ENCODE peak calls at places on chromosomes 2 and 18, in five cellular contexts. T is HCT116, X is IMR-90, F is fibroblast of lung, P is A549. I is an unnamed sample.

GRCh38 chr2:28510184-28510583 is 14.3 kb downstream of the PLB1 start:
- DNase-seq in T (no peak), X (no peak), F (no peak), P (no peak), I (no peak)

GRCh38 chr18:39806519-39806918 is 2148.5 kb upstream of the PIK3C3 start:
- DNase-seq in T (no peak), X (no peak), F (peak), P (peak), I (no peak)

GRCh38 chr2:25303517-25304338 is 38.0 kb downstream of the DNMT3A start:
- DNase-seq in T (no peak), X (no peak), F (no peak), P (no peak), I (no peak)

GRCh38 chr2:49940616-49941015 is 786.3 kb upstream of the FSHR start:
- DNase-seq in T (no peak), X (no peak), F (no peak), P (no peak), I (no peak)

GRCh38 chr2:41925009-41925408 is 122.8 kb upstream of the PKDCC start:
- DNase-seq in T (no peak), X (no peak), F (peak), P (no peak), I (no peak)

GRCh38 chr2:172066394-172066863 is 18.9 kb upstream of the DLX1 start:
- DNase-seq in T (no peak), X (no peak), F (no peak), P (no peak), I (no peak)

GRCh38 chr2:144643537-144644336 is 123.8 kb upstream of the ZEB2 start:
- DNase-seq in T (no peak), X (no peak), F (no peak), P (no peak), I (no peak)

GRCh38 chr2:159753797-159754196 is 41.5 kb downstream of the MARCHF7 start:
- DNase-seq in T (no peak), X (no peak), F (no peak), P (no peak), I (no peak)

GRCh38 chr2:182078988-182079602 is 93.4 kb downstream of the PPP1R1C start:
- DNase-seq in T (no peak), X (no peak), F (no peak), P (no peak), I (no peak)

GRCh38 chr18:66646622-66647021 is 42.7 kb upstream of the CDH19 start:
- DNase-seq in T (no peak), X (no peak), F (no peak), P (no peak), I (no peak)

GRCh38 chr2:135154962-135155361 is 102.9 kb downstream of the RAB3GAP1 start:
- DNase-seq in T (no peak), X (no peak), F (no peak), P (no peak), I (no peak)

GRCh38 chr2:33475381-33476099 is 909 bp upstream of the RASGRP3 start:
- DNase-seq in T (peak), X (peak), F (peak), P (peak), I (peak)

DNA sequence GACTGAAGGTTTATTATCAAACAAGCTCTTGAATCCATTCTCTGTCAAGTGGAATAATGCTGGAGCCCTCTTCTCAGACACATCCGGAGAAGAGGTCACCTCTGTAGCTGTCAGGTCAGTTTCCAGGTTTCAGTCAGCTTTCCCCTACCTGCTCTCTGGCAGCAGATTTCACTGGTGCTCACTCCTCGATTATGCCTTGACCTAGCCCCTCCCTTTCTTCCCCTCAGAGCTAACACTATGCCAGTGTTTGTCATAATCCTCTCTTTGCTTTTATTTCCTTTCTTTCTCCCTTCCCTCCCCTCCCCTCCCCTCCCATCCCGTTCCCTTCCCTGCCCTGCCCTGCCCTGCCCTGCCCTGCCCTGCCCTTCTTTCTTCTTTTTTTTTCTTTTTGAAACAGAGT is 22.5 kb upstream of the PLEKHM3 start:
- DNase-seq in T (no peak), X (no peak), F (no peak), P (no peak), I (no peak)
- H3K4me2 ChIP-seq in T (no peak), X (no peak), F (no peak), P (no peak), I (no peak)

GRCh38 chr18:58865714-58866113 is 1.0 kb downstream of the ZNF532 start:
- DNase-seq in T (no peak), X (no peak), F (no peak), P (no peak), I (no peak)

GRCh38 chr18:58865009-58865345 is 300 bp downstream of the ZNF532 start:
- DNase-seq in T (no peak), X (no peak), F (no peak), P (no peak), I (no peak)

GRCh38 chr18:58867281-58867961 is 2.7 kb downstream of the ZNF532 start:
- DNase-seq in T (no peak), X (no peak), F (no peak), P (no peak), I (no peak)

GRCh38 chr18:58868440-58868839 is 3.8 kb downstream of the ZNF532 start:
- DNase-seq in T (no peak), X (no peak), F (no peak), P (no peak), I (no peak)

DNA sequence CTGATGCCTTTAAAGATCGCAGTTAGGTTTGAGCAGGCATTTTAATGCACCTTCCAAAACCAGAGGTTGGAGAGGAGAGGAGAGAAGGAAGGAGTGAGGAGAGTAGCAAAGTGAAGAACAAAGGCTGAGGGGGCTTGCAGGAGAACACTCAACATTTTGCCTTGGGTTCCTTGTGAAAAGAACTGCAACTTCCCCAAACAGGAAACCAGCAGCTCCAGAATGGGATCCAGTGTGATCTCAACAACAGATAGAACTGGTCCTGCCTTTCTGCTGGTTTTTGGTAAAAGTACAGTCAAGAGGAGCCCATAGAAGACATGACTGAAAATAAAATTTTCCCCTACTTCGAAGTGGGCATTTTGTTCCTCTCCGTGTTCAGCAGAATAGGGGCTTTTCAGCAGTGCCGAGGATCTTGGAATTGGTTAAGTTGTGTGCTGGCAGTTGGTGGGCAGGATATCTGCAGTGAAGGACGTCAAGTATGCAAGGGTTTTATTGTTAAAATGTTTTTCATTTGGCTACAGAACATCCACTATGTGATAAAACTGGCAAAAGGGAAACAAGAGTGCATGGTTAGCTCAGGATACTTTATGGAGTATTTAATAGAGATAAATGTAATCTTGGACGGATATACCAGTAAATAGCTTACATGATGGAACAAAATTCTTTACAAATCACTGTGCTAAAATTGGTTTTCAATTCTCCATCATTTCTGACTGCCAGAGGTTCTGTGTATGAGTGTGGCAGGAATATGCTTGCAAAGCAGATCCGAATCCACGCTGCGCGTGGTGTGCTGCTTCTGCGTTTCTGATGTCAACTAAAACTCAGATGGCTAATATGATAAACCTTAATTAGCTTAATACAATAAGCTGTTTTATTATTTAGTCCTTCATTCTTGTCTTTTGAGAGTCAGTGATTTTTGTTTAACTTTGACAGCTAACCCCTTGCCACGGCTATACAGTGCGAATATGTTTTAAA is 1.9 kb downstream of the ZNF532 start:
- DNase-seq in T (no peak), X (no peak), F (no peak), P (no peak), I (no peak)
- H3K4me2 ChIP-seq in T (no peak), X (peak), F (peak), P (peak), I (peak)

GRCh38 chr18:49162226-49162848 is 211.6 kb upstream of the SMAD7 start:
- DNase-seq in T (no peak), X (no peak), F (no peak), P (no peak), I (no peak)
- H3K4me2 ChIP-seq in T (no peak), X (no peak), F (no peak), P (no peak), I (no peak)

GRCh38 chr2:84781942-84782716 is 98.8 kb downstream of the TRABD2A start:
- DNase-seq in T (peak), X (peak), F (no peak), P (no peak), I (peak)
- H3K4me2 ChIP-seq in T (peak), X (no peak), F (no peak), P (no peak), I (no peak)

I was measured in trophoblast cell.